ENCODE peak calls at places on chromosomes 11 and 22, in seven cellular contexts. D, A, V, K, T, F and L are unnamed samples.

GRCh38 chr11:19727246-19727645 is 14.6 kb downstream of the NAV2 start:
- DNase-seq in D (no peak), A (peak; percentile 92), V (no peak), K (peak; percentile 79), T (no peak), F (no peak), L (peak; percentile 86)

GRCh38 chr11:64809781-64810241 is 540 bp downstream of the MEN1 start:
- DNase-seq in D (peak; percentile 78), A (peak; percentile 18), V (peak; percentile 76), K (no peak), T (no peak), F (no peak), L (no peak)

GRCh38 chr22:30573594-30574094 is 821 bp downstream of the GAL3ST1 start:
- DNase-seq in D (peak; percentile 40), A (no peak), V (no peak), K (no peak), T (no peak), F (no peak), L (no peak)

GRCh38 chr22:46587492-46588278 is 32.5 kb upstream of the GRAMD4 start:
- DNase-seq in D (no peak), A (no peak), V (peak; percentile 90), K (no peak), T (no peak), F (peak; percentile 68), L (no peak)

GRCh38 chr11:61061081-61061826 is 41.0 kb upstream of the CD5 start:
- DNase-seq in D (no peak), A (peak; percentile 9), V (no peak), K (peak; percentile 43), T (no peak), F (no peak), L (peak; percentile 64)

GRCh38 chr22:40325315-40325714 is 21.0 kb upstream of the ADSL start:
- DNase-seq in D (no peak), A (no peak), V (no peak), K (no peak), T (no peak), F (no peak), L (no peak)

GRCh38 chr11:83957038-83957900 is 671.1 kb upstream of the CCDC90B start:
- DNase-seq in D (no peak), A (peak; percentile 6), V (no peak), K (no peak), T (no peak), F (no peak), L (no peak)

GRCh38 chr22:20112623-20113511 is 3.0 kb upstream of the RANBP1 start:
- DNase-seq in D (no peak), A (no peak), V (peak; percentile 46), K (no peak), T (no peak), F (peak; percentile 42), L (no peak)

GRCh38 chr11:125369808-125370207 is 126.3 kb downstream of the FEZ1 start:
- DNase-seq in D (no peak), A (no peak), V (no peak), K (no peak), T (no peak), F (no peak), L (no peak)

GRCh38 chr11:468036-468435 is 18.0 kb downstream of the PTDSS2 start:
- DNase-seq in D (no peak), A (no peak), V (no peak), K (no peak), T (no peak), F (no peak), L (no peak)

GRCh38 chr11:12135185-12135584 is 24.8 kb downstream of the MICAL2 start:
- DNase-seq in D (no peak), A (no peak), V (no peak), K (no peak), T (no peak), F (no peak), L (no peak)

GRCh38 chr11:12134239-12134590 is 23.8 kb downstream of the MICAL2 start:
- DNase-seq in D (no peak), A (no peak), V (peak; percentile 79), K (no peak), T (no peak), F (peak; percentile 76), L (no peak)

GRCh38 chr11:12137938-12138731 is 27.7 kb downstream of the MICAL2 start:
- DNase-seq in D (no peak), A (peak; percentile 86), V (no peak), K (peak; percentile 100), T (peak; percentile 47), F (no peak), L (peak; percentile 99)

GRCh38 chr11:12139144-12139881 is 28.9 kb downstream of the MICAL2 start:
- DNase-seq in D (no peak), A (peak; percentile 89), V (no peak), K (peak; percentile 97), T (no peak), F (no peak), L (peak; percentile 88)

DNA sequence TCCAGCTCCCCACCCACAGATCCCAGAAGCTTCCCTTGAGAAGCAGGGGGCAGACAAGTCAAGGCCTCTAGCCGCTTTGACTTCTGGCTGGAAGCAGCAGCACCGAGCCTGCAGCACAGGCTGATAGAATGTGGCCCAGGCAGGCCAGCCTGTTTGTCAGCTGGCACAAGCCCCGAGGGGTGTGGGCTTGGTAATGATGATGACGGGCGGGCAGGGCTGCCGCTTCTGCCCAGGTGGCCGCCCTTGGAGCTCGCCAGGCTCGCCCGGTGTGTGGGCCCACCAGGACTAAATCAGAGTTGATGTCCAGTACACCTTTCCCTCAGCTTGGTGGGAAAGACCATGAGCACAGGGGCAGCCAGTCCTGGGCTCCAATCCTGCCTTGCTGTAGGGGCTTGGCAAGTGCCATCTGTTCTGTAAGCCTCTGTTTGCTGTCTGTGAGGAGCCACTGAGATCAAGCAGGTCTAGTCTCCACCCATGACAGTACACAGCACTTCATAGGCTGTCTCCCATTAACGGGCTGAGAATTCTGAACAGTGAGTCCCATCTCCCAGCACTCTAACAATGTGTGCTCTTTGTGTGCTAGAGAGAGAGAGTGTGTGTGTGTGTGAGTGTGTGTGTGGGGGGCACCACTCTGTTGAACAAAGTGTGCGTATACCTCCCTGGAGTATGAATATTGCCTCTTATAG is 26.8 kb downstream of the MICAL2 start:
- DNase-seq in D (no peak), A (no peak), V (peak; percentile 85), K (no peak), T (no peak), F (peak; percentile 72), L (no peak)
- H3K4me3 ChIP-seq in D (no peak overlapping the region), A (no peak overlapping the region), V (no peak overlapping the region), K (no peak overlapping the region), T (no peak overlapping the region), F (no peak overlapping the region), L (no peak overlapping the region)

DNA sequence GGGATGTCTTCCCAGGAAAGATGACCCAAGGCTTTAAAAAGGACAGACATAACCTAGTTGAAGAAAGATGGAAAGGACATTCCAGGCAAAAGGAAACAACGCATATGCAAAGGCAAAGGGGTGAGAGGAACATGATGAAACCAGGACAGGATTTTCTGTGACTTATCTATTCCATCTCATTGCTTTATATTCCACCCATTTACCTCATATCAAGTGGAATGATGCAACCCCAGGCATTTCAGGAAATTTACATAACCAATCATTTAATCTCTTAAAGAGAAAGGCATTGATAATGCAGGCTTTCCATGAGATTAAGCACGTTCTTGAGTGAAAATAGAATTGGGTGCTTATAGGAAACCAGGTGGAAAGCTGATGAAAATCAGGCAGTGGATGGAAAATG is 13.0 kb downstream of the FZD4 start:
- DNase-seq in D (no peak), A (no peak), V (no peak), K (no peak), T (no peak), F (no peak), L (no peak)
- TF ChIP-seq CTCF in D (no peak), A (no peak), V (no peak), K (no peak), T (no peak), F (no peak), L (no peak)

DNA sequence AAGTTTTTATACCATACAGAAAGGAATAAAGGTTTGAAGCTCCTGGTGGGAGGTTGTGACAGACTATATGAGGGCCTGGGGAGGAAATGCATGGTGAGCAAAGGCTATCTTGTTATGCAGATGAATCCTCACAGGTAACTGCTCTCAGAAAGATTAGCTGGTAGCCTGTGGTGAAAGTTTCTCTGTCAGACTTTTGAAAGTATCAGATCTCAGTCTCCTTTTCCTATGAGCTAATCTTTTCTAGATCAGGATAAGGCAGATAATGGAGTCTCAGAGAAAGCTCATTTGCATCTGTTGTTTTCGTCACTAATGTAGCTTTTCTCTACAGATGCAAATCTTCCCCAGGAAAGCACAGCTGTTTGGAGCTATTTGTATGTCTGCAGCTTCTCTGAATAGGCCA is 21.0 kb upstream of the OR6X1 start:
- DNase-seq in D (no peak), A (no peak), V (no peak), K (no peak), T (no peak), F (no peak), L (no peak)
- H3K4me3 ChIP-seq in D (no peak overlapping the region), A (no peak overlapping the region), V (no peak overlapping the region), K (no peak overlapping the region), T (no peak overlapping the region), F (no peak overlapping the region), L (no peak overlapping the region)

GRCh38 chr22:23829845-23830372 is 8.9 kb downstream of the DERL3 start:
- DNase-seq in D (no peak), A (peak; percentile 90), V (no peak), K (peak; percentile 94), T (no peak), F (no peak), L (peak; percentile 90)

GRCh38 chr22:23826510-23827350 is 12.1 kb downstream of the DERL3 start:
- DNase-seq in D (no peak), A (peak; percentile 33), V (peak; percentile 43), K (peak; percentile 87), T (no peak), F (peak; percentile 39), L (peak; percentile 26)

GRCh38 chr22:23827351-23827995 is 11.3 kb downstream of the DERL3 start:
- DNase-seq in D (no peak), A (no peak), V (peak; percentile 20), K (no peak), T (no peak), F (peak; percentile 17), L (no peak)

GRCh38 chr22:23831261-23831660 is 7.5 kb downstream of the DERL3 start:
- DNase-seq in D (no peak), A (no peak), V (peak; percentile 19), K (no peak), T (no peak), F (peak; percentile 28), L (no peak)

DNA sequence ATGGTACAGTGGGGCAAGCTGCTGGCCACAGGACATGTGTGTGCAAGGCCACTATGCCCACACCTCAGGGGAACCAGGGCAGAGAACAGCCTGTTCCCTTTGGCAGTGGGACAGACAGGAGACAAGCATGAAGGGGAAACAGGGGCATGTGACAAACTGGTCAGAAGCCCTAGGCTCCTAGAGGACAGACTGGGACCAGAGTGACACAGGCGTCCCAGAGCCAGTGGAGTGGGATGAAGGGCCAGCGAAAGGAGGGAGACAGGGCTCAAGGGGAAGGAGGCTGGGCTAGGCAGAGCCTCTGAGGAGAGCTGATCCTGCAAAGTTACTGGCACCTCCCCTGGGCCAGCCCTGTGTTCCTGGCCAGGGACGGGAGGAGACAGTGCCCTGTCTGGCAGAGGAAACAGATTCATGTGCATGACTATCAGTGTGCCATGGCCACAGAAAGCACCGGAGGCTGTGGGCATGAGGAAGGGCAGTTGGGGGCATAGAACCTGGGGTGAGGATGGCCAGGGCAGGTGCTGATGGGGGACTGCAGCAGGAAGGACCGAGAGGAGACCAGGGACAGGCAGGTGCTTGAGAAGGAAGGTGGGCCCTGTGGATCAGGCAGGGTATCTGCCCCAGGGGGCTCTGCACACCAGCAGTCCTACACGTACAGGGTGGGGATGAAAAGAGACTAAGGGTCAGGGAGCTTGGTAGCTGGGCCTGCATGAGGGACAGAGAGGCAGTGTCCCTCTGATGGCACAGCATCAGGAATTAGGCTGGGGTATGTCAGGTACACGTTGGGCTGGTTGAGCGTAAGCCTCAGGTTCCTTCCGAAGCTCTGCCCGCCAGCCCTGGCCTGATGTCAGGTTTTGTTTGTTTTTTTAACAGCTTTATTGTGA is 9.8 kb downstream of the DERL3 start:
- DNase-seq in D (no peak), A (no peak), V (peak; percentile 24), K (no peak), T (no peak), F (peak; percentile 14), L (no peak)
- TF ChIP-seq CTCF in D (no peak), A (no peak), V (no peak), K (no peak), T (no peak), F (no peak), L (no peak)